ENCODE peak calls at places on chromosome 7, in four cellular contexts. V is DND-41, G is colonic mucosa, S is neuronal stem cell. H is an unnamed sample.

GRCh38 chr7:5827755-5828154 is 46.3 kb upstream of the RNF216 start:
- DNase-seq in V (peak; percentile 50), G (peak; percentile 36), S (no peak), H (peak; percentile 81)

GRCh38 chr7:21616796-21617436 is 74.1 kb downstream of the DNAH11 start:
- DNase-seq in V (no peak), G (no peak), S (no peak), H (no peak)

GRCh38 chr7:50317221-50317678 is 12.7 kb downstream of the IKZF1 start:
- DNase-seq in V (no peak), G (no peak), S (no peak), H (no peak)

GRCh38 chr7:100493476-100494264 is 9.9 kb downstream of the NYAP1 start:
- DNase-seq in V (no peak), G (no peak), S (no peak), H (peak; percentile 78)

GRCh38 chr7:7263297-7264230 is 81.2 kb downstream of the C1GALT1 start:
- DNase-seq in V (no peak), G (no peak), S (no peak), H (no peak)

GRCh38 chr7:28956608-28957063 is 1.5 kb downstream of the TRIL start:
- DNase-seq in V (no peak), G (peak; percentile 77), S (peak; percentile 75), H (peak; percentile 95)

GRCh38 chr7:105267244-105267643 is 121.5 kb downstream of the SRPK2 start:
- DNase-seq in V (peak; percentile 50), G (no peak), S (no peak), H (no peak)

GRCh38 chr7:129664029-129665012 is 52.8 kb downstream of the NRF1 start:
- DNase-seq in V (no peak), G (no peak), S (no peak), H (no peak)

GRCh38 chr7:73503229-73503628 is 18.9 kb downstream of the BAZ1B start:
- DNase-seq in V (no peak), G (no peak), S (no peak), H (no peak)

GRCh38 chr7:117212969-117213877 is 109.6 kb downstream of the WNT2 start:
- DNase-seq in V (peak; percentile 65), G (peak; percentile 51), S (peak; percentile 54), H (peak; percentile 88)

GRCh38 chr7:25386311-25386744 is 158.0 kb upstream of the NPVF start:
- DNase-seq in V (no peak), G (no peak), S (no peak), H (no peak)

GRCh38 chr7:108149119-108149518 is 19.0 kb upstream of the LAMB4 start:
- DNase-seq in V (no peak), G (no peak), S (no peak), H (no peak)

GRCh38 chr7:67823345-67823744 is 826.7 kb downstream of the TYW1 start:
- DNase-seq in V (no peak), G (no peak), S (no peak), H (no peak)

GRCh38 chr7:68205826-68206225 is 1209.2 kb downstream of the TYW1 start:
- DNase-seq in V (no peak), G (no peak), S (no peak), H (no peak)

GRCh38 chr7:49781996-49782395 is 8.6 kb downstream of the VWC2 start:
- DNase-seq in V (no peak), G (no peak), S (no peak), H (no peak)

GRCh38 chr7:88344956-88345832 is 38.5 kb upstream of the STEAP4 start:
- DNase-seq in V (peak; percentile 7), G (peak; percentile 31), S (peak; percentile 23), H (peak; percentile 86)

GRCh38 chr7:30771859-30772429 is 727 bp downstream of the MINDY4 start:
- DNase-seq in V (peak; percentile 16), G (peak; percentile 33), S (no peak), H (peak; percentile 53)

GRCh38 chr7:100621554-100621953 is 9.2 kb downstream of the MOSPD3 start:
- DNase-seq in V (no peak), G (no peak), S (no peak), H (no peak)

GRCh38 chr7:101597941-101598340 is 31.2 kb downstream of the MYL10 start:
- DNase-seq in V (no peak), G (no peak), S (no peak), H (no peak)

GRCh38 chr7:131403322-131403721 is 75.6 kb downstream of the MKLN1 start:
- DNase-seq in V (no peak), G (no peak), S (no peak), H (no peak)

GRCh38 chr7:26620352-26620751 is 244.0 kb downstream of the SKAP2 start:
- DNase-seq in V (peak; percentile 7), G (no peak), S (no peak), H (peak; percentile 87)

GRCh38 chr7:16479587-16479986 is 14.0 kb upstream of the SOSTDC1 start:
- DNase-seq in V (no peak), G (peak; percentile 53), S (no peak), H (no peak)

GRCh38 chr7:84786073-84786472 is 400.8 kb downstream of the SEMA3D start:
- DNase-seq in V (no peak), G (no peak), S (no peak), H (no peak)

GRCh38 chr7:149717481-149717880 is 55.9 kb downstream of the ZNF467 start:
- DNase-seq in V (no peak), G (no peak), S (no peak), H (peak; percentile 37)
- H3K4me1 ChIP-seq in V (no peaks in the 10 kb centered on the region), G (no peaks in the 10 kb centered on the region), S (peaks cover 15% of the 10 kb centered on the region), H (no peaks in the 10 kb centered on the region)

DNA sequence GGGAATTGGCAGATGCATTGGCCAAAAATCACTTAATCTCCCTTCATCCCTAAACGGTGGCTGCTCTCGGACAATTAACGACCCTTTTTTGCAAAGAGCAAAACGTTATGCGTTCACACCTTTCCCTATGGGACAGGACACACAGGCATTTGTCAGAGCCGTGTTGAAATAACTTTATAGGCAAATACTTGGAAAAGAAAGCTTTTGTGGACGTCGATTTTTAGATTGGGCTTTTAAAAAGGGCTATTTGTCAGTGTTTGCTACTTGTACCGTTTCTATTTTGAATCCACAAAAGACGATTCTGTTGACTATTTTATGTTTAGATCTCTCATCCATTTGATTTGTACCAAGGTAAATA is 245.6 kb downstream of the SLC25A13 start:
- DNase-seq in V (no peak), G (no peak), S (no peak), H (no peak)
- H3K4me3 ChIP-seq in V (no peak overlapping the region), G (peak overlapping the region; percentile 42), S (no peak overlapping the region), H (peak overlapping the region; percentile 84)

GRCh38 chr7:157300406-157300770 is 36.4 kb upstream of the DNAJB6 start:
- DNase-seq in V (peak; percentile 18), G (no peak), S (no peak), H (no peak)
- H3K9ac ChIP-seq in V (peak overlapping the region; percentile 67), G (no peak overlapping the region), S (no peak overlapping the region), H (no peak overlapping the region)

GRCh38 chr7:586494-586893 is 66.8 kb upstream of the PDGFA start:
- DNase-seq in V (no peak), G (no peak), S (no peak), H (no peak)

GRCh38 chr7:589781-590575 is 70.3 kb upstream of the PDGFA start:
- DNase-seq in V (no peak), G (no peak), S (no peak), H (no peak)

GRCh38 chr7:585873-586272 is 66.2 kb upstream of the PDGFA start:
- DNase-seq in V (no peak), G (no peak), S (no peak), H (no peak)

GRCh38 chr7:585229-585711 is 65.6 kb upstream of the PDGFA start:
- DNase-seq in V (no peak), G (no peak), S (no peak), H (no peak)

GRCh38 chr7:587769-588168 is 68.1 kb upstream of the PDGFA start:
- DNase-seq in V (no peak), G (no peak), S (no peak), H (no peak)
- H3K4me1 ChIP-seq in V (peaks cover 36% of the 10 kb centered on the region), G (no peaks in the 10 kb centered on the region), S (peaks cover 2% of the 10 kb centered on the region), H (no peaks in the 10 kb centered on the region)

GRCh38 chr7:99406557-99406956 is 1.8 kb downstream of the PDAP1 start:
- DNase-seq in V (peak; percentile 30), G (no peak), S (no peak), H (no peak)
- H3K4me3 ChIP-seq in V (no peak overlapping the region), G (no peak overlapping the region), S (no peak overlapping the region), H (peak overlapping the region; percentile 96)

GRCh38 chr7:158821173-158822021 is 7.9 kb downstream of the ESYT2 start:
- DNase-seq in V (peak; percentile 44), G (no peak), S (no peak), H (peak; percentile 46)
- H3K9ac ChIP-seq in V (no peak overlapping the region), G (peak overlapping the region; percentile 30), S (no peak overlapping the region), H (no peak overlapping the region)

GRCh38 chr7:121940907-121941306 is 67.9 kb downstream of the PTPRZ1 start:
- DNase-seq in V (no peak), G (no peak), S (no peak), H (no peak)
- H3K4me1 ChIP-seq in V (no peaks in the 10 kb centered on the region), G (no peaks in the 10 kb centered on the region), S (peaks cover 23% of the 10 kb centered on the region), H (peaks cover 17% of the 10 kb centered on the region)

GRCh38 chr7:156606135-156606534 is 34.4 kb upstream of the RNF32 start:
- DNase-seq in V (no peak), G (no peak), S (no peak), H (no peak)

GRCh38 chr7:156609010-156609877 is 31.3 kb upstream of the RNF32 start:
- DNase-seq in V (no peak), G (peak; percentile 78), S (no peak), H (no peak)

GRCh38 chr7:156606618-156607331 is 33.8 kb upstream of the RNF32 start:
- DNase-seq in V (no peak), G (no peak), S (no peak), H (no peak)

GRCh38 chr7:156607332-156608175 is 33.0 kb upstream of the RNF32 start:
- DNase-seq in V (no peak), G (no peak), S (no peak), H (no peak)

GRCh38 chr7:156608176-156608478 is 32.4 kb upstream of the RNF32 start:
- DNase-seq in V (no peak), G (no peak), S (no peak), H (no peak)
- H3K4me3 ChIP-seq in V (no peak overlapping the region), G (peak overlapping the region; percentile 31), S (no peak overlapping the region), H (no peak overlapping the region)

H was measured in endodermal cell.